ENCODE peak calls at places on chromosomes 2 and 18, in nine cellular contexts. M, O, D, F, J, V, T, Y and A are unnamed samples.
A peak's percentile ranks its signal among the peaks of the same experiment; 100 is the strongest.

GRCh38 chr18:57427429-57428181 is 7.6 kb upstream of the ONECUT2 start:
- DNase-seq in M (no peak), O (no peak), D (no peak), F (no peak), J (no peak), V (no peak), T (no peak), Y (no peak), A (no peak)

GRCh38 chr2:228318218-228318617 is 136.7 kb upstream of the SPHKAP start:
- DNase-seq in M (no peak), O (no peak), D (no peak), F (peak; percentile 11), J (no peak), V (no peak), T (peak; percentile 27), Y (no peak), A (no peak)

GRCh38 chr2:235981629-235982028 is 186.6 kb downstream of the GBX2 start:
- DNase-seq in M (no peak), O (no peak), D (no peak), F (no peak), J (no peak), V (no peak), T (no peak), Y (no peak), A (no peak)

GRCh38 chr2:136207030-136207623 is 89.2 kb upstream of the CXCR4 start:
- DNase-seq in M (no peak), O (no peak), D (no peak), F (peak; percentile 40), J (no peak), V (no peak), T (no peak), Y (no peak), A (no peak)

GRCh38 chr2:72141032-72141645 is 6.5 kb downstream of the CYP26B1 start:
- DNase-seq in M (no peak), O (no peak), D (no peak), F (no peak), J (no peak), V (no peak), T (no peak), Y (no peak), A (no peak)

GRCh38 chr18:76232813-76233212 is 262.2 kb downstream of the ZNF516 start:
- DNase-seq in M (no peak), O (no peak), D (no peak), F (no peak), J (no peak), V (no peak), T (no peak), Y (no peak), A (no peak)

GRCh38 chr2:220044383-220044782 is 417.0 kb downstream of the SLC4A3 start:
- DNase-seq in M (no peak), O (no peak), D (no peak), F (no peak), J (no peak), V (no peak), T (no peak), Y (no peak), A (no peak)

GRCh38 chr2:147487286-147487979 is 357.4 kb upstream of the ACVR2A start:
- DNase-seq in M (no peak), O (no peak), D (no peak), F (no peak), J (no peak), V (no peak), T (no peak), Y (no peak), A (no peak)

GRCh38 chr2:132815522-132815921 is 145.5 kb upstream of the LYPD1 start:
- DNase-seq in M (no peak), O (no peak), D (no peak), F (no peak), J (no peak), V (no peak), T (no peak), Y (no peak), A (no peak)

GRCh38 chr2:240397542-240397916 is 37.9 kb upstream of the GPC1 start:
- DNase-seq in M (peak; percentile 39), O (no peak), D (no peak), F (no peak), J (no peak), V (peak; percentile 56), T (no peak), Y (no peak), A (no peak)

GRCh38 chr2:219352448-219353023 is 20.0 kb upstream of the RESP18 start:
- DNase-seq in M (no peak), O (peak; percentile 76), D (peak; percentile 63), F (peak; percentile 73), J (peak; percentile 10), V (peak; percentile 80), T (peak; percentile 53), Y (no peak), A (peak; percentile 47)

GRCh38 chr2:203824057-203824456 is 43.5 kb upstream of the CTLA4 start:
- DNase-seq in M (no peak), O (no peak), D (no peak), F (no peak), J (no peak), V (no peak), T (no peak), Y (no peak), A (no peak)

GRCh38 chr2:64899081-64899865 is 89.9 kb upstream of the SLC1A4 start:
- DNase-seq in M (no peak), O (no peak), D (no peak), F (no peak), J (no peak), V (no peak), T (no peak), Y (no peak), A (no peak)

GRCh38 chr18:25230658-25231326 is 121.2 kb downstream of the ZNF521 start:
- DNase-seq in M (peak; percentile 65), O (no peak), D (peak; percentile 60), F (peak; percentile 39), J (peak; percentile 79), V (peak; percentile 84), T (no peak), Y (no peak), A (no peak)

GRCh38 chr18:68448736-68449135 is 266.2 kb downstream of the TMX3 start:
- DNase-seq in M (no peak), O (no peak), D (no peak), F (no peak), J (no peak), V (no peak), T (no peak), Y (no peak), A (no peak)

GRCh38 chr2:237315170-237315880 is 98.6 kb downstream of the COL6A3 start:
- DNase-seq in M (peak; percentile 73), O (no peak), D (peak; percentile 76), F (peak; percentile 76), J (peak; percentile 84), V (peak; percentile 90), T (no peak), Y (no peak), A (no peak)
- TF ChIP-seq POLR2A in M (no peak), O (no peak), D (no peak), F (peak; percentile 13), J (no peak), V (no peak), T (no peak), Y (no peak), A (no peak)

GRCh38 chr2:167292430-167293171 is 404.3 kb downstream of the XIRP2 start:
- DNase-seq in M (peak; percentile 78), O (peak; percentile 58), D (peak; percentile 75), F (peak; percentile 89), J (peak; percentile 75), V (peak; percentile 85), T (peak; percentile 52), Y (peak; percentile 81), A (peak; percentile 85)
- TF ChIP-seq POLR2AphosphoS5 in M (no peak), O (no peak), D (peak; percentile 14), F (peak; percentile 45), J (peak; percentile 66), V (no peak), T (peak; percentile 61), Y (no peak), A (no peak)

DNA sequence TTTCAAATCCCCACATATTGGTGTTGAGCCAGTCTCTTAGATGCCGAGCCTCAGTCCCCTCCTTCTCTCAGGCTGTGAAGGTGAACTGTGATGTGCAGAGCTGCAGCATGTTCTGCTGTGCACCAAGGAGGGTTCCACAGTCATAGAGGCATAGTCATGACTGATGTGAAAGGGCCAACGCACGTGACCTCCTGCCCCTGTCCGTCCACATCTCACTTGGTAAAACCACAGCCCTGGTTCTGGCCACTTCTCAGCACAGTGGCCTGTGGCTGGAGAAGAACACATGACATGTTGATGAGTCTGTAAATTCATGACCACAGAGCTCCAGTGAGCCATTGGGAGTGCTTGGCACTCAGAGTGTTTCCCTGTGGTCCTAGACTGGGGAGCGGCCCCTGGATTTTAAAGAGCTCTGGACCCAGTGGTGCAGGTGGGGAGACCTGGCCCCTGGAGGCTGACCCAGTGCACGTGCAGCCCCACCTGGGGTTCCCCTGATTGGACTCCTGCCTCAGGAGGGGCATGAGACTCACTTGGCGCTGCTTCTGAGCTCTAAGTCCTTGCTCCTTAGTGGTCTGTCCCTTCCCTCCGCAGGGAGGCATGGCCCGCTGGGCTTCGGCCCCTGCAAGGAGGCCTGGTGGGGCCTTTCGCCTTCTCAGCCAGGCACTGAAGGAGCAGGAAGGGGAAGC is 25.3 kb downstream of the INPP4A start:
- DNase-seq in M (no peak), O (no peak), D (no peak), F (no peak), J (no peak), V (no peak), T (no peak), Y (no peak), A (no peak)
- TF ChIP-seq POLR2A in M (no peak), O (no peak), D (no peak), F (no peak), J (no peak), V (no peak), T (no peak), Y (no peak), A (peak; percentile 13)

DNA sequence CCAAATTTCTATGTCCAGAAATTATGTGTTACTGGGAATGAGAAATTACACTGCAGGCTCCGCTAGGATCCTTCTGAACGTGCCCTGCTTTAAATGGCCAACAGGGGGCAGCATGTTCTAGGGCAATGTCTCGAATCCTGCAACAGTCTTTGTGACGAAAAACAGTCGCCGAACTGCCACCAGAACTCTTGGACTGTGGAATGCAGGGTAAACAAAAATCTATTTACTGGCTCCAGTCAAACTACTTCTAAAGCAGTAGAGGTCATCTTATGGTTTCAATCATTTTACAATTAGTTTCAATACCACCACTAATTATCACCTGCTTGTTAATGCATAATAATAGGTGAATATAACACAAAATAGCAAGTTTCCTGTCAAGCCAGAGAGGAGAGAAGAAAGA is 9.8 kb upstream of the ZNF397 start:
- DNase-seq in M (peak; percentile 79), O (peak; percentile 92), D (peak; percentile 86), F (peak; percentile 87), J (peak; percentile 78), V (peak; percentile 86), T (peak; percentile 82), Y (peak; percentile 25), A (peak; percentile 20)
- TF ChIP-seq POLR2AphosphoS5 in M (no peak), O (no peak), D (peak; percentile 35), F (no peak), J (peak; percentile 63), V (no peak), T (no peak), Y (no peak), A (no peak)

GRCh38 chr2:197215988-197216979 is 94.3 kb downstream of the ANKRD44 start:
- DNase-seq in M (no peak), O (no peak), D (no peak), F (no peak), J (no peak), V (no peak), T (no peak), Y (no peak), A (no peak)
- TF ChIP-seq POLR2A in M (no peak), O (no peak), D (no peak), F (no peak), J (no peak), V (no peak), T (no peak), Y (no peak), A (peak; percentile 16)